ENCODE peak calls at places on chromosomes 11 and 22, in five cellular contexts. Z is upper lobe of left lung, D is coronary artery, F is OCI-LY7, R is prostate gland. B is an unnamed sample.

GRCh38 chr22:34283844-34284243 is 363.6 kb upstream of the LARGE1 start:
- DNase-seq in D (no peak), Z (no peak), F (no peak), R (no peak), B (no peak)

GRCh38 chr22:47114813-47115517 is 352.5 kb downstream of the TBC1D22A start:
- DNase-seq in Z (no peak), F (no peak), R (no peak), D (no peak), B (no peak)

GRCh38 chr11:105783216-105783615 is 173.3 kb downstream of the GRIA4 start:
- DNase-seq in D (no peak), R (no peak), F (no peak), Z (no peak), B (no peak)

GRCh38 chr11:70697701-70698100 is 299.4 kb downstream of the CTTN start:
- DNase-seq in F (no peak), Z (no peak), D (no peak), R (no peak), B (no peak)

GRCh38 chr11:76769645-76770586 is 13.2 kb upstream of the TSKU start:
- DNase-seq in D (no peak), Z (peak; percentile 47), F (no peak), R (no peak), B (no peak)

GRCh38 chr11:73401924-73402833 is 26.0 kb downstream of the RELT start:
- DNase-seq in D (no peak), F (no peak), R (no peak), Z (no peak), B (no peak)

GRCh38 chr22:23608583-23608982 is 23.5 kb downstream of the DRICH1 start:
- DNase-seq in Z (no peak), D (no peak), F (no peak), R (no peak), B (peak; percentile 43)

GRCh38 chr11:48013269-48013901 is 33.0 kb downstream of the PTPRJ start:
- DNase-seq in D (no peak), R (peak; percentile 27), F (peak; percentile 81), Z (peak; percentile 73), B (no peak)

GRCh38 chr11:104995001-104995408 is 26.6 kb upstream of the CASP4 start:
- DNase-seq in D (no peak), F (no peak), Z (no peak), R (no peak), B (no peak)

GRCh38 chr11:78325274-78325781 is 92.3 kb downstream of the GAB2 start:
- DNase-seq in Z (no peak), R (no peak), D (no peak), F (no peak), B (no peak)

GRCh38 chr22:49368221-49368975 is 459.3 kb downstream of the BRD1 start:
- DNase-seq in R (no peak), F (no peak), Z (no peak), D (peak; percentile 50), B (no peak)

GRCh38 chr11:85742873-85743275 is 56.9 kb upstream of the CCDC89 start:
- DNase-seq in D (no peak), R (peak; percentile 50), Z (no peak), F (no peak), B (no peak)

GRCh38 chr22:29380032-29380781 is 8.2 kb downstream of the AP1B1 start:
- DNase-seq in F (no peak), D (no peak), Z (no peak), R (no peak), B (no peak)

GRCh38 chr11:86069408-86070086 is 663 bp upstream of the PICALM start:
- DNase-seq in R (peak; percentile 11), D (peak; percentile 77), F (peak; percentile 53), Z (peak; percentile 63), B (no peak)

GRCh38 chr11:2389344-2390026 is 11.1 kb upstream of the TSSC4 start:
- DNase-seq in R (no peak), Z (no peak), D (no peak), F (peak; percentile 86), B (no peak)

GRCh38 chr22:36136475-36136874 is 24.1 kb downstream of the APOL3 start:
- DNase-seq in D (no peak), R (no peak), Z (no peak), F (no peak), B (no peak)

GRCh38 chr22:50674606-50675552 is 2.3 kb downstream of the SHANK3 start:
- DNase-seq in F (no peak), R (peak; percentile 65), Z (peak; percentile 75), D (no peak), B (peak; percentile 67)

GRCh38 chr11:123238297-123238696 is 43.2 kb upstream of the CLMP start:
- DNase-seq in F (no peak), Z (peak; percentile 24), R (no peak), D (peak; percentile 81), B (no peak)

GRCh38 chr11:16790484-16791240 is 52.2 kb downstream of the C11orf58 start:
- DNase-seq in F (no peak), D (no peak), Z (no peak), R (no peak), B (no peak)

GRCh38 chr11:14413307-14414072 is 54.5 kb upstream of the RRAS2 start:
- DNase-seq in F (no peak), R (no peak), Z (no peak), D (no peak), B (no peak)

GRCh38 chr11:86490582-86490981 is 115.9 kb downstream of the CCDC81 start:
- DNase-seq in D (no peak), R (no peak), F (no peak), Z (no peak), B (no peak)

DNA sequence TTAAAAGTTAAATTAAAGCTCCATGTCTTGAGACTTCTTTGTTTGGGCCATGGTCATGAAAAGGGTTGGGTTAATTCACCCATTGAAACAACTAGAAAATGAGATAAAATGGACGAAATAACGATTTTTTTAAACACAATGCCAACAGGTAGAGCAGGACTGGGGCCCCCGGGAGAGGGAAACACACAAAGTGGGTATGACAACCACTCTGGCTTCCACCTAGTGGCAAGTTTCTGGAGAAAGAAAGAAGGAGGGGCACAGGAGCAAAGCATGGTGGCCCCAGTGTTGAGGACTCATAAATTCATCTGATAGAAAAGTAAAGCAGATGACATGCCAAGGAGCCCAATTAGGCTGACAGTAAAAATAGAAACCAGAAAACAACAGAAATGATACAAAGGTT is 68.4 kb downstream of the MYEOV start:
- DNase-seq in D (peak; percentile 22), R (no peak), F (no peak), Z (no peak), B (peak; percentile 2)
- TF ChIP-seq CTCF in D (no peak), R (no peak), F (peak; percentile 43), Z (no peak), B (no peak)

GRCh38 chr22:45270095-45271020 is 14.4 kb upstream of the UPK3A start:
- DNase-seq in F (no peak), D (no peak), Z (no peak), R (no peak), B (no peak)

GRCh38 chr22:45268167-45268957 is 16.4 kb upstream of the UPK3A start:
- DNase-seq in F (no peak), D (no peak), Z (no peak), R (no peak), B (peak; percentile 52)

GRCh38 chr22:45272498-45272897 is 12.3 kb upstream of the UPK3A start:
- DNase-seq in D (no peak), Z (no peak), R (no peak), F (no peak), B (no peak)

GRCh38 chr22:45271667-45272188 is 13.0 kb upstream of the UPK3A start:
- DNase-seq in R (no peak), F (no peak), Z (no peak), D (no peak), B (no peak)

DNA sequence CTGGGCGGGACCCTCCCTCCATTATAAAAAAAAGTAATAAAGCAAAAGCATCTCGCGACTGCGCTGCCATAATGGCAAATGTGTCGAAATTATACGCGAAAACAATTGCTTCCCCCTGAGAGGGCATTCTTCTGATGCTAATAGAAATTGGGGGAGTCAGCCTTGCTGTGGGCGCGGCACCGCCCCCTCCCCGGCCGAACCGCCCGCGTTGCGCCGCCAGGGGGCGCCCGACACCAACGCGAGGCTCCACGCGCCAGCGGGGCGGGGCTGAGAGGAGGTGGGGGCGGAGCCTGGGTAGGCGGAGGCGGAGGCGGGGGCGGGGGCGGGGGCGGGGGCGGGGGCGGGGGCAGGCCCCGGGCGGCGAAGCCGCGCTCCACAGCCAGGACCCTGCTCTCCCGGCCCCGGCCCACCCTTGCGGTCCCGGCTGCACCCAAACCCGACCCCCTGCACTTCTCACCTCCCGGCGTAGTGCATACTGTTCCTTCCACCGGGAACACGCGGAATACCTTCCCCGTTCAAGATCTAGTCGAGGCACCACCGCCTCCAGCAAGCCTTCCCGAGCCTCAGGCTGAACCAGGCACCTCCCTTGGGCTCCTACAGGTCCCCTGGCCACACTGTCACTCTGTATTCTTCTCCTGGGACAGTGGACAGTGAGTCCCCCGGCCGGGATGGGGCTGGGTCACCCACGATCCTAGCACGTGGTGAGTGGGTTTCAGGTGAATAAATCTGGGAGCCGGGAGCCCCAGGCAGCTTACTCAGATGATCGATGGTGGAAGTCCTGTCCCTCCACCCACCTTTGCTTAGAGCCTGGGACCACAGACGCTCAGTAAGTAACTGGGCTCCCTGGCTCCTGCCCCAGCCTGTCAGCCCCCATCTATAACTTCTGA is 15.5 kb upstream of the UPK3A start:
- DNase-seq in R (peak; percentile 85), F (peak; percentile 88), D (no peak), Z (peak; percentile 81), B (peak; percentile 96)
- TF ChIP-seq CTCF in R (peak; percentile 97), F (peak; percentile 82), D (peak; percentile 87), Z (peak; percentile 94), B (peak; percentile 97)

GRCh38 chr11:61794579-61794978 is 1.9 kb downstream of the FEN1 start:
- DNase-seq in F (no peak), D (no peak), R (no peak), Z (no peak), B (no peak)

GRCh38 chr11:61793829-61794204 is 1.1 kb downstream of the FEN1 start:
- DNase-seq in D (no peak), Z (no peak), R (no peak), F (no peak), B (no peak)

GRCh38 chr11:61791737-61792309 is 576 bp downstream of the TMEM258 start:
- DNase-seq in F (peak; percentile 55), Z (peak; percentile 71), D (no peak), R (peak; percentile 33), B (peak; percentile 35)

GRCh38 chr11:61793084-61793828 is 545 bp downstream of the FEN1 start:
- DNase-seq in F (no peak), D (no peak), R (no peak), Z (no peak), B (no peak)

GRCh38 chr11:61792310-61793083 is at the start of the genes FEN1 and TMEM258:
- DNase-seq in F (peak; percentile 92), Z (peak; percentile 92), R (peak; percentile 84), D (peak; percentile 94), B (peak; percentile 69)
- TF ChIP-seq CTCF in F (no peak), Z (peak; percentile 41), R (peak; percentile 44), D (no peak), B (no peak)

DNA sequence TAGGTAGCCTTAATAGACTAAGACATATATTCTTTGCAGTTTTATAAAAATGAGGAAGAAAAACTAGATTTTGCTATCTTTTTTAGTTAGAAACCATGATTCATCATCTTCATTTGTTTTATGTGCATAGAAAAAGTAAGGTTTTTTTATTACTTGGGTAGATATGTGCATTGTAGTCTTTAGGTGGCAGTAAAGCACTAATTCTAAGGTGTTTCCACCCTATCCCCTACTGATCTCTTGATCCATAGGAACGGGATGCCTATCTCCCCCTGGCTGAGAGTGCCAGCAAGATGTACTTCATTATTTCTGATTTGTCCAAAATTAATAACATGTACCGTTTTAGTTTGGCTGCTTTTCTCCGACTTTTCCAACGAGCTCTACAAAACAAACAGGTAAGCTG is 148.1 kb downstream of the DYNC2H1 start:
- DNase-seq in Z (no peak), F (no peak), R (no peak), D (no peak), B (no peak)
- TF ChIP-seq CTCF in Z (no peak), F (peak; percentile 53), R (no peak), D (no peak), B (peak; percentile 46)

B was measured in progenitor cell of endocrine pancreas.